ENCODE peak calls at places on chromosomes 16 and 17, in four cellular contexts. One of them, this sample, is unnamed. For H3K27me3 and H3K4me1, the result is how much of the 10 kb centered on the place peaks cover.

GRCh38 chr17:72985882-72986720 is 106.4 kb downstream of the SLC39A11 start:
- DNase-seq in HepG2: peak
- DNase-seq in PC-9: no peak
- DNase-seq in pancreas: peak
- DNase-seq in this sample: no peak

GRCh38 chr17:64448665-64449512 is at the start of gene MILR1:
- DNase-seq in PC-9: peak
- DNase-seq in HepG2: no peak
- DNase-seq in pancreas: peak
- DNase-seq in this sample: no peak

GRCh38 chr17:7774037-7774659 is 56.6 kb downstream of the DNAH2 start:
- DNase-seq in PC-9: peak
- DNase-seq in HepG2: peak
- DNase-seq in pancreas: no peak
- DNase-seq in this sample: no peak

GRCh38 chr17:77644981-77645380 is 313.5 kb upstream of the TNRC6C start:
- DNase-seq in HepG2: no peak
- DNase-seq in PC-9: no peak
- DNase-seq in pancreas: no peak
- DNase-seq in this sample: no peak

GRCh38 chr16:85622683-85623082 is 9.6 kb downstream of the GSE1 start:
- DNase-seq in HepG2: no peak
- DNase-seq in pancreas: no peak
- DNase-seq in PC-9: no peak
- DNase-seq in this sample: no peak

GRCh38 chr17:61635913-61636432 is 45.0 kb upstream of the NACA2 start:
- DNase-seq in pancreas: peak
- DNase-seq in HepG2: peak
- DNase-seq in PC-9: peak
- DNase-seq in this sample: no peak

GRCh38 chr16:77897038-77897437 is 108.7 kb downstream of the VAT1L start:
- DNase-seq in HepG2: no peak
- DNase-seq in PC-9: no peak
- DNase-seq in pancreas: no peak
- DNase-seq in this sample: no peak

GRCh38 chr17:39730095-39730921 is at the start of gene MIEN1:
- DNase-seq in PC-9: peak
- DNase-seq in HepG2: peak
- DNase-seq in pancreas: peak
- DNase-seq in this sample: peak

GRCh38 chr17:7045492-7046126 is 1.7 kb upstream of the SLC16A11 start:
- DNase-seq in HepG2: peak
- DNase-seq in PC-9: peak
- DNase-seq in pancreas: no peak
- DNase-seq in this sample: no peak

GRCh38 chr17:55895112-55895759 is 144.4 kb downstream of the PCTP start:
- DNase-seq in pancreas: no peak
- DNase-seq in PC-9: no peak
- DNase-seq in HepG2: no peak
- DNase-seq in this sample: no peak

GRCh38 chr17:69719474-69720048 is 305.1 kb downstream of the MAP2K6 start:
- DNase-seq in PC-9: no peak
- DNase-seq in pancreas: no peak
- DNase-seq in HepG2: no peak
- DNase-seq in this sample: no peak

GRCh38 chr17:18109935-18110334 is 1.4 kb downstream of the MYO15A start:
- DNase-seq in PC-9: no peak
- DNase-seq in pancreas: no peak
- DNase-seq in HepG2: no peak
- DNase-seq in this sample: no peak

DNA sequence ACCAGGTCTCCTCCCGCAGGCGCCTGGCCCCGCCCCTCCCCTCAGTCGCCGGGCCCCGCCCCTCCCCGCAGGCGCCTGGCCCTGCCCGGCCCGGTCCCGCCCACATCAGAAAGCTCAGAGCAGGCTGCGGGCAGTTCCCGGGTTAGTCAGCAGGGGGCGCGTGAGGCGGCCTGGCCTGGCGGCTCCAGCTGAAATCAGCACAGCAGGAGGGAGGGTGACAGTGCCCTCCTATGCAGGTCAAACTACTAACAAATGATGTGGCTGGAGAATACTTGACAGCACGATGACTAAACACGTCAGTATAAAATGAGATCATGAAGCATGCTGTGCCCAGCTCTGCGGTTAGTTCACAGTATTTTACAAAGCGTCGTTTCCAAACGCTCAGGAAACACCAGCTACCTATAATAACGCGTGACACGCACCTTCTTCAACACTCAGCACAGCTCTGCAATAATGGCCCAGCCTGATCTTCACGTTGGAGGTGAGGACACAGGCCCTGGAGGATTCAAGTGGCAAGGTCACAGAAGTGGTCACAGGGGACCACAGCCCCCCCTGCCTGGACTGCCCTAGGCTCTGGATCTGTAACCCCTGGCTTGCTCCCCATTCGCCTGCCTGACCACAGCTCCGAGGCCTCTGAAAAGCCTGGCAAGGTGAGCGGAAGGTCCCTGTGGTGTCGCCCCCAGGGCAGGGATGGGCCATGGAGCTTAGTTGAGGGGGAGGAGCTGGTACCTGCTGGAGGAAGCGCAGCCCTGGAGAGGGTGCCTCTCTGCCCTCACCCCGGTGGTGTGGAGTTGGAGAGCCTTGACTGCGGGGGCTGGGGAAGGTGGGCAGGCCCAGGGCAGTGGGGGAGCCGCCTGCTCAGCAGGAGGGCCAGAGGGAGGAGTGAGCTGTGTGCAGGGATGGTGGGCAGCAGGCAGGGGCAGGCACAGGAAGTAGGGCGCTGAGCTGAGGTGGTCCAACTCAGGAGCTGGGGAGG is 81.2 kb downstream of the KCNJ12 start:
- DNase-seq in PC-9: peak
- DNase-seq in HepG2: peak
- DNase-seq in pancreas: peak
- DNase-seq in this sample: peak
- H3K27me3 ChIP-seq in PC-9: under half
- H3K27me3 ChIP-seq in HepG2: under half
- H3K27me3 ChIP-seq in pancreas: under half
- H3K27me3 ChIP-seq in this sample: under half

GRCh38 chr17:74133726-74134125 is 69.8 kb upstream of the RPL38 start:
- DNase-seq in pancreas: no peak
- DNase-seq in PC-9: no peak
- DNase-seq in HepG2: no peak
- DNase-seq in this sample: no peak
- H3K4me1 ChIP-seq in pancreas: under half
- H3K4me1 ChIP-seq in PC-9: under half
- H3K4me1 ChIP-seq in HepG2: under half
- H3K4me1 ChIP-seq in this sample: under half

DNA sequence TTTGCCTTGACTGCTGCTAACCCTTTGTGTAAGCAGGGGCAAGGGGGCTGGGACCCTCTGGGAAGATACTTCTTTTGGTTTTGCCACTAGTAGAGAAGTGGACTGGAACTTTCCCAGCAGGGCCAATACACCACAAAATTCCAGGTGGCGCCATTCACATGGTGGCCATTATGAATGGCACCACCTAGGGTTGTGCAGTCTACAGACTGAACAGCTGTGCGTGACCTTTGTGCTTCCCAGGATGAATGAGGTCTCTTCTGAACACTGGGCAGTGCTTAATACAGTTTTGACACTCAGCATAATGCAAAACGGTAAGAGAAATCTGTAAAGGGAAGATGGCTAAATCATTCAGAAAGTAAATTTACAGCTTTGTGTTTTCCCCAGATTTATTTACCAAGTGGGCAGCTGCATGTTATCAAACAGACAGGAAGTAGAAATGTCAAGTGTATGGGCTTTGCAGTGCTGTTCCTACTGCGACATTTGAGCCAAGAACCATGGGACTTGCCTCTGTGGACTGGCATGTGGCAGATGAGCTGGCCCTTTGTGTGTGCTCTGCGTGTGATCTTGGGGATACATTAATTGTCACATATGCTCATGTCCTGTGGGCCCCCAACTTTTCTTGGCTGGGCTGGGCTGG is 9.2 kb downstream of the SYT17 start:
- DNase-seq in HepG2: peak
- DNase-seq in PC-9: no peak
- DNase-seq in pancreas: no peak
- DNase-seq in this sample: no peak
- TF ChIP-seq CTCF in HepG2: peak
- TF ChIP-seq CTCF in PC-9: peak
- TF ChIP-seq CTCF in pancreas: no peak
- TF ChIP-seq CTCF in this sample: no peak

GRCh38 chr16:65002265-65002664 is 119.6 kb downstream of the CDH11 start:
- DNase-seq in pancreas: no peak
- DNase-seq in PC-9: no peak
- DNase-seq in HepG2: no peak
- DNase-seq in this sample: no peak

GRCh38 chr16:64997121-64997520 is 124.7 kb downstream of the CDH11 start:
- DNase-seq in PC-9: no peak
- DNase-seq in HepG2: no peak
- DNase-seq in pancreas: no peak
- DNase-seq in this sample: no peak

GRCh38 chr16:64996641-64997040 is 125.2 kb downstream of the CDH11 start:
- DNase-seq in HepG2: no peak
- DNase-seq in pancreas: no peak
- DNase-seq in PC-9: no peak
- DNase-seq in this sample: no peak

GRCh38 chr16:65004570-65004969 is 117.3 kb downstream of the CDH11 start:
- DNase-seq in pancreas: no peak
- DNase-seq in HepG2: no peak
- DNase-seq in PC-9: no peak
- DNase-seq in this sample: no peak

GRCh38 chr16:65000654-65001053 is 121.2 kb downstream of the CDH11 start:
- DNase-seq in pancreas: no peak
- DNase-seq in HepG2: no peak
- DNase-seq in PC-9: no peak
- DNase-seq in this sample: no peak
- H3K27me3 ChIP-seq in pancreas: under half
- H3K27me3 ChIP-seq in HepG2: under half
- H3K27me3 ChIP-seq in PC-9: under half
- H3K27me3 ChIP-seq in this sample: under half

DNA sequence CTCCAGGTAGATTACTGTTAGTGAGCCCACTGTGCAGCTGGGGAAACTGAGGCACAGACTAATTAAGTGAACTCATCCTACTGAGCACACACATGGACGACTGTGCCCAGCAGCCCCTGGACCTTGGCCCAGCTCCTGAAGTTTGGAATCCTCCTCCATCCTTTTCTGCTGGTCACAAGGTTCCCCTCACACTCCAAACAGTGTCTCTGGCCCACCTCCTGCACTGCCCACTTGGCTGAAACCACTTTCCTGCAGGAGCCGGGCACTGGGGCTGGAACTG is 3.6 kb downstream of the RHBDF2 start:
- DNase-seq in pancreas: no peak
- DNase-seq in HepG2: no peak
- DNase-seq in PC-9: no peak
- DNase-seq in this sample: no peak
- H3K4me1 ChIP-seq in pancreas: under half
- H3K4me1 ChIP-seq in HepG2: half or more
- H3K4me1 ChIP-seq in PC-9: under half
- H3K4me1 ChIP-seq in this sample: half or more

This sample was measured in esophagus squamous epithelium.